ENCODE peak calls at places on chromosomes 3 and 15, in seven cellular contexts. F is GM19239; I is stimulated activated CD4-positive, alpha-beta T cell treated with anti-CD3 and anti-CD28 coated beads, TNF-alpha, amount 100 ng/mL, for 4 hours; E is T47D; J is NCI-H1092; N is pancreas; Y is hepatic stellate cell. R is an unnamed sample.

GRCh38 chr3:13078158-13078905 is 5.1 kb upstream of the IQSEC1 start:
- DNase-seq in I (no peak), F (no peak), Y (no peak), E (no peak), J (peak), N (no peak), R (no peak)

GRCh38 chr15:59371458-59372351 is 966 bp downstream of the MYO1E start:
- DNase-seq in F (no peak), N (peak), I (no peak), J (no peak), Y (peak), E (peak), R (no peak)

GRCh38 chr3:128922804-128923459 is 43.5 kb downstream of the ACAD9 start:
- DNase-seq in I (peak), F (no peak), Y (no peak), N (no peak), E (no peak), J (no peak), R (no peak)

GRCh38 chr15:93762051-93762450 is 469.3 kb upstream of the MCTP2 start:
- DNase-seq in E (no peak), Y (no peak), F (no peak), N (no peak), I (no peak), J (no peak), R (no peak)

GRCh38 chr3:171566803-171567422 is 106.7 kb upstream of the TNIK start:
- DNase-seq in E (peak), I (no peak), Y (peak), J (peak), N (no peak), F (peak), R (no peak)

GRCh38 chr3:157793745-157794144 is 290.5 kb upstream of the VEPH1 start:
- DNase-seq in E (no peak), I (no peak), F (no peak), Y (no peak), J (no peak), N (no peak), R (no peak)

GRCh38 chr15:39685367-39685766 is 97.3 kb downstream of the FSIP1 start:
- DNase-seq in F (no peak), N (no peak), J (no peak), I (no peak), Y (no peak), E (no peak), R (no peak)

GRCh38 chr3:64508140-64508539 is 179.7 kb downstream of the ADAMTS9 start:
- DNase-seq in E (peak), J (no peak), F (no peak), I (no peak), Y (no peak), N (no peak), R (no peak)

GRCh38 chr3:42755681-42756578 is 17.1 kb downstream of the CCDC13 start:
- DNase-seq in F (no peak), E (peak), N (no peak), J (no peak), Y (peak), I (no peak), R (no peak)

GRCh38 chr3:42843730-42844713 is 31.7 kb downstream of the CYP8B1 start:
- DNase-seq in Y (no peak), I (no peak), N (no peak), F (no peak), J (no peak), E (no peak), R (no peak)

GRCh38 chr3:106261915-106262683 is 393.3 kb upstream of the CBLB start:
- DNase-seq in J (no peak), F (no peak), E (no peak), I (no peak), N (no peak), Y (no peak), R (no peak)

GRCh38 chr3:119663885-119664284 is 3.5 kb upstream of the POPDC2 start:
- DNase-seq in J (no peak), E (no peak), F (no peak), N (no peak), Y (no peak), I (no peak), R (no peak)

R was measured in T-helper 17 cell.